ENCODE peak calls at places on chromosomes 11 and 22, in five cellular contexts. L is H1, N is SK-N-SH, I is HCT116, M is K562. G is an unnamed sample.

GRCh38 chr11:7570938-7571337 is 57.1 kb downstream of the PPFIBP2 start:
- DNase-seq in L (no peak), N (no peak), I (no peak), M (no peak), G (no peak)

GRCh38 chr22:40238425-40239344 is 61.0 kb downstream of the TNRC6B start:
- DNase-seq in L (no peak), N (no peak), I (no peak), M (no peak), G (no peak)

GRCh38 chr22:17919276-17920144 is 104.9 kb downstream of the MICAL3 start:
- DNase-seq in L (no peak), N (peak), I (no peak), M (no peak), G (no peak)

GRCh38 chr11:2954263-2954662 is 25.0 kb upstream of the PHLDA2 start:
- DNase-seq in L (no peak), N (no peak), I (no peak), M (no peak), G (no peak)

GRCh38 chr11:60878245-60879101 is 11.1 kb downstream of the ZP1 start:
- DNase-seq in L (no peak), N (no peak), I (no peak), M (no peak), G (no peak)

GRCh38 chr11:112345708-112346107 is 85.0 kb upstream of the PLET1 start:
- DNase-seq in L (no peak), N (peak), I (no peak), M (peak), G (no peak)

GRCh38 chr11:9219115-9219514 is 46.0 kb downstream of the DENND5A start:
- DNase-seq in L (no peak), N (no peak), I (no peak), M (no peak), G (no peak)

GRCh38 chr11:3157381-3158130 is 7.6 kb downstream of the OSBPL5 start:
- DNase-seq in L (no peak), N (no peak), I (no peak), M (no peak), G (peak)

GRCh38 chr11:34052608-34053160 is 1.2 kb downstream of the CAPRIN1 start:
- DNase-seq in L (no peak), N (peak), I (no peak), M (peak), G (no peak)

GRCh38 chr11:43736502-43737193 is 56.1 kb downstream of the HSD17B12 start:
- DNase-seq in L (no peak), N (no peak), I (no peak), M (no peak), G (no peak)

GRCh38 chr22:46758098-46758497 is 4.4 kb upstream of the TBC1D22A start:
- DNase-seq in L (no peak), N (no peak), I (no peak), M (no peak), G (no peak)

GRCh38 chr11:66668653-66669430 is 8.8 kb downstream of the RBM4B start:
- DNase-seq in L (no peak), N (no peak), I (no peak), M (no peak), G (no peak)

GRCh38 chr22:43658823-43659222 is 153.3 kb downstream of the EFCAB6 start:
- DNase-seq in L (peak), N (no peak), I (no peak), M (no peak), G (no peak)

GRCh38 chr11:8258289-8258688 is 5.4 kb downstream of the LMO1 start:
- DNase-seq in L (no peak), N (no peak), I (no peak), M (no peak), G (no peak)

GRCh38 chr22:42358643-42359558 is 73.3 kb downstream of the NFAM1 start:
- DNase-seq in L (no peak), N (no peak), I (no peak), M (no peak), G (no peak)

GRCh38 chr11:119479685-119480275 is 56.8 kb upstream of the THY1 start:
- DNase-seq in L (no peak), N (no peak), I (no peak), M (peak), G (peak)
- TF ChIP-seq JUND in L (no peak), N (no peak), I (no peak), M (no peak), G (no peak)

DNA sequence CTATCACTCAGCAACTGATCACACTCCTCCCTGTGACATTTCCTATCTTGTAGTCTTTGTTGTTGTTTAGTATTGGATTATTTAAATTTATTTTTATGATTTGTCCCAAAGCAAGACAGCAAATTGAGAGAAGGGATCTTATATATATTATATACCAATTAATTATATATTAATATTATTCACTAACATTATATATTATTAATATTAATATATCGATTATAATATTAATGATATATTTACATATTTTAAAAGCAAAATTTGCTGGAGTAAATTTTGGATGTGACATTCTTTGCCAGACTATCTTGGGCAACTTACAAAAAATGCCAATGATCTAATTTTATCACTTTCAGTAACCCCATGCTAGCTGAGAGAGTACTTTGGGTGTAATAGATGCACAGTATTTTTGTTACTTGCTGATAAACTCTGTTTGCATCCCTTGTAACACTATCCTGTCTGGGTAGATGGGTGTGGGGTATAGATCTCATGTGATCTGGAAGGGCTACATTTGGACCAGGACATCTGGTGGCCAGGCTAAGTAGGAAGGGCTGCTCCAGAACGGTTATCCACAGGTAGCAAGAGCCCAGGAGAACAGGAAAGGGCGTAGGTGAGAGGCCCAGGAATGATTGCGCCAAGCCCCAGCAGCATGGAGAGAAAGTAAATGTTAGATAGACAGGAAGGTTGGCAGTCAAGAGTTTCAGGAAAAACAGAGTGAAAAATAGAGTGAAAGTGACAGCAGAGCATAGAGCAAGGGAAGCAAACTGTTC is 608.6 kb upstream of the KIRREL3 start:
- DNase-seq in L (no peak), N (no peak), I (no peak), M (no peak), G (no peak)
- TF ChIP-seq JUND in L (no peak), N (no peak), I (no peak), M (no peak), G (no peak)

GRCh38 chr11:93498099-93499040 is 44.8 kb downstream of the SMCO4 start:
- DNase-seq in L (peak), N (no peak), I (no peak), M (no peak), G (no peak)
- TF ChIP-seq JUND in L (peak), N (no peak), I (peak), M (no peak), G (no peak)

DNA sequence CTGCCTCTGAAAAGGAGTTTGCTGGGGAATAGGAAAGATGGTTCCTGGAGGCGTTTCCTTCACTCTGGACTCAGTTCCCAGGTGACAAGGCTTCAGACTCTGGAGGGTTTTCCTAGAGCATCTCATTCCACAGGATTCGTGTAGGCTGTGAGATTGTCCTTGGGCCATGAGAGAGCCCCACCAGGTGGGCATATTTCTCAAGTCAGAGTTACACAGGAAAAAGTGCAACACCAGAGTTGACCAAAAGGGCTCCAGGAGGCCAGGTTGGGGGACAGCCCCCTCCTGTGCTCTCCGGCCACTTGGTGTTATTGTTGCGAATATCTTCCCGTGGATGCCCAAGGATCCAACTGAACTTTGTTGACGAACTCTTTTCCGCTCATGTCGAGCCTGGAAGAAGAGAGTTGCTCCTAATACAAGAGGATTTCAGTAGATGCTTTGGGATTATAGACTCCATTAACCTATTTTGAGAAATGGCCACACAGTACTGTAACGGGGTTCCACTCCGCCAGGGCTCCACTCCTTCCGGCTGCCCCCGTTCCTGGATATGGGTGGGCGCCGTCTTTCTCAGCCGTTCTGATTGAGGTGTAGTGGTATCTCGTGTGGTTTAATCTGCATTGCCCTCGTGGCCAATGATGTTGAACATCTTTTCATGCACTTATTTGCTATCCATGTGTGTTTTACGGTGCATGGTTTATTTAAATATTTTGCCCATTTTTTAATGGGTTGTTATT is 580.3 kb downstream of the BRD1 start:
- DNase-seq in L (no peak), N (no peak), I (no peak), M (peak), G (no peak)
- TF ChIP-seq JUND in L (no peak), N (no peak), I (no peak), M (no peak), G (no peak)

DNA sequence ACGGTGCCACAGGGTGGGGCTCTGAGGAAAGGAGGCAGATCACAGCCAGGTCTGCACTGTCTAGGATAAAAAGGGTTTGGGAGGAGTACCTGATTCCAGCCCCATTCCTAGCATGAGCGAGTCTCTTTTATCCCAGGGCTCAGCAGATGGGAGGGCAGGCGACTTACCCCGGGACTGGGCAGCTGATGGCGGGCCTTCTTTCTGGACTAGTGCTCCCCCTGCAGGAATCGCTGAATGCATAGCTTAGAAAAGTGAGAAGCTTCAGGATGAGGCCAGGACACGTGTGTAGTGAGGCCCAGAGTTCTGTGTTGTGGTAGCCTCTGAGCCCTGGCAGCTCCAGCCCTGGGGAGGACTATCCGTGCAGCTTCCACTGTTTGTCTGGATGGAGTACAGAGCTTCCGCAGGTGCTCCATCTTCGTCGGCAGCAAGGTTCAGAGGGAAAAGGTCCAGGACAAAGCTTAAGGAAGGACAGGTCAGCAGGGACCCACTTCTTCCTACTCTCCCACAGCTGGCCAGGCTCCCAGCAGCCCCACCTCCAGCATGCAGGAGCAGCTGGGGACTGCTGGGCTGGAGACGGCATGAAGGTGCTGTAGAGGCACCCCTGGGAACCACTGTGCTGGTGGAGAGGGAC is 30.4 kb downstream of the COMMD9 start:
- DNase-seq in L (peak), N (peak), I (peak), M (peak), G (peak)
- TF ChIP-seq JUND in L (no peak), N (no peak), I (no peak), M (no peak), G (no peak)

GRCh38 chr11:107385361-107385982 is 72.2 kb downstream of the CWF19L2 start:
- DNase-seq in L (no peak), N (no peak), I (peak), M (no peak), G (no peak)
- TF ChIP-seq JUND in L (no peak), N (no peak), I (no peak), M (no peak), G (no peak)

GRCh38 chr22:22070371-22070824 is 87.8 kb upstream of the TOP3B start:
- DNase-seq in L (no peak), N (no peak), I (no peak), M (no peak), G (no peak)
- TF ChIP-seq JUND in L (no peak), N (no peak), I (no peak), M (peak), G (no peak)

DNA sequence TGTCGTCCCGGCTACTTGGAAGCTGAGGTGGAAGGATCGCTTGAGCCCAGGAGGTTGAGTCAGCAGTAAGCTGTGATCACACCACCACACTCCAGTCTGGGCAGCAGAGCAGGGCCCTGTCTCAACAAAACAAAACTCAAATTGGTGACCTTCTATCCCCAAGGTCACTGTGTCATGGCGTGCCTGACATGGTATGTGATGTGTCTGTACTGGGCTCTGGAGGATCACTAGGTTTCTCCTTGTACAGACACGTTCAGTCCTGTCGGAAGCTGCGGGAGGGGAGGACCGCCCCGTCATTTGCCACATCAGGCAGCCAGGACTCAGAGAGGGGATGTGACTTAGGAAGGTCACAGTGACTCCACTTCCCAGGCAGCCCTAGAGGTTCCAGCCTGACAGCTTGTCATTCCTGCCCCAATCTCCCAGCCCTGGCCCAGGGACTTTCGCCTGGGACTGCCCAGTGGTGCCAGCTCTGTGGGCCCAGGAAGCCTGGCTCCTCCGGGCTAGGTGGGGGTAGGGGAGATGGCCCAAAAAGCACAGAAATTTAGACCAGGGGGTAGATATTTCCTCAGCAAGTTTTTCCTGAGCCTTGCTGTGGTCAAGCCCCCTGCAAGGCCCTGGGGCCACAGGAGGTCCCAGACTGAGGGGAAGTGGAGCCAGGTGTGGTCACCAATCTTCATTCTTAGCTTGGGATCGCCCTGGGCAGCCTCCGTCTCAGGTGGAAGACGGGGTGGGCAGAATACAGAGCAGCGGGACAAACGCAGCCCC is 53.2 kb downstream of the TRIOBP start:
- DNase-seq in L (no peak), N (no peak), I (no peak), M (no peak), G (no peak)
- TF ChIP-seq JUND in L (no peak), N (no peak), I (no peak), M (no peak), G (no peak)

GRCh38 chr11:35343033-35343598 is 76.2 kb downstream of the SLC1A2 start:
- DNase-seq in L (no peak), N (no peak), I (no peak), M (peak), G (no peak)
- TF ChIP-seq JUND in L (no peak), N (no peak), I (no peak), M (no peak), G (no peak)

DNA sequence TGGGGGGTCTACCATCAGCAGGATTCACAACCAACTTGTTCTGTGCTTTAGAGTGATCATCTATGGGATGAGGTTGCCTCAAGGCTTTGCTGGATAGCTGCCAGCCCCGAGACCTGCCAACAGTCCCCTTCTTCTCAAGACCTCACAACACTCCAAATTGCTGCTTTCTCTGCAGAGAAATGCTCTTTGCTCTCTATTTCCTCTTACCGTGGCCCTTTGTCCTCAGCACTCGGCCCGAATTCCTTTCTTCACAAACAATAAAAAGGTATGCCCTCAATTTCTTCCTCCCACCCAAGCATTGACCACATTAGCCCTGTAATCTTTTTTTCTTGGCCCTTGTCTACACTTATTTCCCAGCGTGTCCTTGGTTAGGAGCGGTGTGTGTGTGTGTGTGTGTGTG is 147.4 kb upstream of the SNX19 start:
- DNase-seq in L (no peak), N (no peak), I (no peak), M (no peak), G (no peak)
- TF ChIP-seq JUND in L (no peak), N (no peak), I (no peak), M (no peak), G (no peak)